ENCODE peak calls at places on chromosomes 6 and 20, in eight cellular contexts. Y, Q, F, T, X, R, M and C are unnamed samples.

GRCh38 chr6:12097791-12098190 is 85.7 kb downstream of the HIVEP1 start:
- DNase-seq in T (no peak), F (no peak), R (no peak), Q (no peak), X (no peak), Y (no peak), M (no peak), C (no peak)

GRCh38 chr6:152474341-152474740 is 162.8 kb downstream of the SYNE1 start:
- DNase-seq in M (no peak), F (no peak), T (no peak), R (no peak), Q (no peak), X (no peak), Y (no peak), C (no peak)

GRCh38 chr20:38770546-38770945 is 22.3 kb downstream of the ACTR5 start:
- DNase-seq in Q (no peak), R (no peak), Y (no peak), F (no peak), T (no peak), M (no peak), X (no peak), C (no peak)

GRCh38 chr6:154738561-154738961 is 5.3 kb downstream of the SCAF8 start:
- DNase-seq in T (no peak), R (no peak), Q (no peak), F (no peak), M (no peak), Y (no peak), X (no peak), C (no peak)

GRCh38 chr6:20409427-20409971 is 7.8 kb downstream of the E2F3 start:
- DNase-seq in M (no peak), R (no peak), T (no peak), Y (no peak), F (no peak), X (no peak), Q (no peak), C (no peak)

GRCh38 chr6:44010411-44011349 is 116.6 kb downstream of the MRPL14 start:
- DNase-seq in M (no peak), R (peak), X (peak), Y (peak), Q (no peak), T (peak), F (no peak), C (no peak)

GRCh38 chr6:80605165-80605989 is 498.9 kb downstream of the BCKDHB start:
- DNase-seq in X (peak), T (no peak), M (no peak), R (no peak), Y (no peak), Q (no peak), F (no peak), C (no peak)

GRCh38 chr6:46651006-46651405 is 1.6 kb downstream of the CYP39A1 start:
- DNase-seq in T (no peak), F (no peak), R (no peak), X (no peak), Q (no peak), M (no peak), Y (no peak), C (no peak)

GRCh38 chr20:58048096-58048702 is 180.3 kb downstream of the ANKRD60 start:
- DNase-seq in R (peak), M (no peak), F (no peak), T (no peak), Q (no peak), X (peak), Y (no peak), C (no peak)

GRCh38 chr20:44478188-44478587 is 2.5 kb downstream of the TTPAL start:
- DNase-seq in T (no peak), F (no peak), Q (no peak), R (no peak), Y (no peak), X (no peak), M (no peak), C (no peak)

GRCh38 chr6:77844822-77845221 is 192.0 kb downstream of the MEI4 start:
- DNase-seq in R (no peak), T (no peak), F (no peak), Y (no peak), M (no peak), Q (no peak), X (no peak), C (no peak)

GRCh38 chr6:14921170-14921569 is 324.7 kb upstream of the JARID2 start:
- DNase-seq in F (no peak), Y (no peak), Q (no peak), M (no peak), T (no peak), R (no peak), X (no peak), C (no peak)

GRCh38 chr20:39004508-39004907 is 42.4 kb downstream of the DHX35 start:
- DNase-seq in F (no peak), M (peak), Y (no peak), Q (no peak), X (no peak), T (no peak), R (no peak), C (no peak)